ENCODE peak calls at places on chromosomes 3 and 15, in eight cellular contexts. I is naive thymus-derived CD8-positive, alpha-beta T cell; Z is B cell; S is gastrocnemius medialis; U is HEK293T; E is AG08396; F is cardiac fibroblast; R is T-helper 17 cell. Q is an unnamed sample.

GRCh38 chr3:114668099-114668498 is 374.3 kb downstream of the TIGIT start:
- DNase-seq in Z (no peak), I (no peak), R (no peak), E (no peak), U (no peak), F (no peak), S (no peak), Q (no peak)

GRCh38 chr3:111851511-111851954 is 7.5 kb upstream of the PHLDB2 start:
- DNase-seq in Z (no peak), R (no peak), F (peak; percentile 86), E (no peak), I (no peak), U (no peak), S (no peak), Q (no peak)

GRCh38 chr3:125141596-125142417 is 70.7 kb downstream of the SLC12A8 start:
- DNase-seq in R (peak; percentile 27), S (peak; percentile 33), U (no peak), Z (peak; percentile 67), E (peak; percentile 35), F (peak; percentile 36), I (peak; percentile 44), Q (peak; percentile 78)

GRCh38 chr3:60932669-60933068 is 318.6 kb downstream of the FHIT start:
- DNase-seq in U (no peak), S (no peak), F (peak; percentile 20), R (no peak), E (no peak), Z (no peak), I (no peak), Q (no peak)

GRCh38 chr15:44788748-44789147 is 52.4 kb downstream of the TRIM69 start:
- DNase-seq in R (no peak), E (no peak), U (no peak), Z (no peak), S (no peak), F (no peak), I (no peak), Q (peak; percentile 60)

GRCh38 chr3:98209244-98209643 is 42.7 kb downstream of the OR5H15 start:
- DNase-seq in U (no peak), I (no peak), E (no peak), Z (no peak), S (no peak), R (no peak), F (no peak), Q (no peak)

GRCh38 chr3:147297756-147298155 is 108.6 kb downstream of the ZIC4 start:
- DNase-seq in E (no peak), Z (no peak), F (no peak), S (no peak), U (no peak), I (no peak), R (no peak), Q (no peak)

GRCh38 chr3:71444028-71444860 is 139.3 kb downstream of the FOXP1 start:
- DNase-seq in U (no peak), E (peak; percentile 71), R (peak; percentile 41), S (peak; percentile 30), I (peak; percentile 89), F (peak; percentile 73), Z (peak; percentile 88), Q (peak; percentile 54)

GRCh38 chr3:8278448-8278847 is 223.2 kb upstream of the LMCD1 start:
- DNase-seq in S (no peak), R (no peak), U (peak; percentile 11), Z (no peak), E (no peak), I (no peak), F (no peak), Q (no peak)

GRCh38 chr3:109773006-109773405 is 435.7 kb upstream of the DPPA4 start:
- DNase-seq in U (peak; percentile 9), S (no peak), I (no peak), E (no peak), Z (no peak), R (no peak), F (no peak), Q (no peak)

GRCh38 chr3:99872633-99873254 is 55.1 kb downstream of the CMSS1 start:
- DNase-seq in R (no peak), S (no peak), E (no peak), F (no peak), I (no peak), Z (no peak), U (no peak), Q (no peak)

GRCh38 chr3:63910873-63911272 is 1.3 kb downstream of the SCAANT1 start:
- DNase-seq in E (peak; percentile 20), Z (no peak), R (no peak), F (peak; percentile 48), I (peak; percentile 33), S (no peak), U (no peak), Q (no peak)

GRCh38 chr3:117788086-117788485 is 1078.5 kb downstream of the TUSC7 start:
- DNase-seq in R (no peak), F (peak; percentile 52), E (peak; percentile 56), S (no peak), U (no peak), Z (no peak), I (no peak), Q (no peak)

Q was measured in activated naive CD4-positive, alpha-beta T cell treated with Interleukin-2 at 50 U/mL for 16 hours.